ENCODE peak calls at places on chromosome 20, in nine cellular contexts. K is osteocyte; R is NCI-H446; U is NCI-H1417; V is BJ; P is stimulated activated CD8-positive, alpha-beta memory T cell treated with anti-CD3 and anti-CD28 coated beads, Interleukin-7, amount 100 ng/mL, for 48 hours; S is HFFc6; H is stimulated activated CD4-positive, alpha-beta T cell treated with anti-CD3 and anti-CD28 coated beads, Interleukin-1b, Interleukin-23, amount 100 ng/mL, for 24 hours; Z is activated CD4-positive, alpha-beta T cell treated with anti-CD3 and anti-CD28 coated beads for 24 hours. W is an unnamed sample.

GRCh38 chr20:29741894-29742698 is 1515.4 kb upstream of the DEFB115 start:
- DNase-seq in K (no peak), R (no peak), U (no peak), V (no peak), P (no peak), S (no peak), H (no peak), Z (no peak), W (no peak)

GRCh38 chr20:37526238-37526838 is 1.3 kb downstream of the BLCAP start:
- DNase-seq in K (no peak), R (no peak), U (no peak), V (no peak), P (no peak), S (peak), H (no peak), Z (no peak), W (no peak)

GRCh38 chr20:56731041-56731440 is 101.9 kb downstream of the TFAP2C start:
- DNase-seq in K (no peak), R (no peak), U (no peak), V (no peak), P (no peak), S (no peak), H (no peak), Z (no peak), W (no peak)

GRCh38 chr20:23096986-23097520 is 10.9 kb upstream of the CD93 start:
- DNase-seq in K (no peak), R (no peak), U (no peak), V (no peak), P (no peak), S (no peak), H (no peak), Z (no peak), W (no peak)

GRCh38 chr20:45330476-45330875 is 17.7 kb downstream of the SDC4 start:
- DNase-seq in K (no peak), R (no peak), U (no peak), V (no peak), P (no peak), S (no peak), H (no peak), Z (no peak), W (no peak)

GRCh38 chr20:15604406-15604805 is 968.8 kb downstream of the KIF16B start:
- DNase-seq in K (no peak), R (no peak), U (no peak), V (no peak), P (no peak), S (no peak), H (no peak), Z (no peak), W (no peak)

GRCh38 chr20:62355527-62356142 is 11.5 kb downstream of the LAMA5 start:
- DNase-seq in K (no peak), R (peak), U (no peak), V (no peak), P (no peak), S (no peak), H (no peak), Z (no peak), W (no peak)

GRCh38 chr20:49853640-49854039 is 41.0 kb downstream of the SLC9A8 start:
- DNase-seq in K (peak), R (no peak), U (peak), V (no peak), P (no peak), S (peak), H (no peak), Z (no peak), W (no peak)

GRCh38 chr20:53369871-53370270 is 223.8 kb downstream of the ZNF217 start:
- DNase-seq in K (no peak), R (no peak), U (no peak), V (no peak), P (no peak), S (no peak), H (no peak), Z (no peak), W (no peak)

GRCh38 chr20:7984192-7984591 is 35.4 kb downstream of the TMX4 start:
- DNase-seq in K (no peak), R (no peak), U (no peak), V (no peak), P (no peak), S (no peak), H (no peak), Z (no peak), W (no peak)

GRCh38 chr20:57392512-57393271 is 1.5 kb downstream of the RBM38 start:
- DNase-seq in K (no peak), R (no peak), U (no peak), V (no peak), P (peak), S (no peak), H (peak), Z (peak), W (peak)

GRCh38 chr20:48006036-48006833 is 221.0 kb upstream of the SULF2 start:
- DNase-seq in K (no peak), R (no peak), U (no peak), V (no peak), P (no peak), S (no peak), H (no peak), Z (no peak), W (no peak)

GRCh38 chr20:44113642-44113945 is 73.4 kb downstream of the JPH2 start:
- DNase-seq in K (no peak), R (no peak), U (no peak), V (no peak), P (no peak), S (no peak), H (no peak), Z (no peak), W (no peak)

GRCh38 chr20:57223648-57224489 is 42.6 kb downstream of the BMP7 start:
- DNase-seq in K (no peak), R (no peak), U (no peak), V (no peak), P (no peak), S (peak), H (no peak), Z (no peak), W (no peak)

GRCh38 chr20:37345339-37346231 is at the start of gene SRC:
- DNase-seq in K (peak), R (peak), U (peak), V (peak), P (peak), S (peak), H (peak), Z (peak), W (no peak)

GRCh38 chr20:62408055-62408454 is 970 bp upstream of the CABLES2 start:
- DNase-seq in K (no peak), R (no peak), U (no peak), V (no peak), P (no peak), S (no peak), H (no peak), Z (no peak), W (no peak)

GRCh38 chr20:24875078-24875477 is 74.0 kb upstream of the CST7 start:
- DNase-seq in K (no peak), R (no peak), U (no peak), V (no peak), P (no peak), S (no peak), H (no peak), Z (no peak), W (no peak)

GRCh38 chr20:25856256-25856884 is 159.7 kb upstream of the ZNF337 start:
- DNase-seq in K (peak), R (no peak), U (no peak), V (no peak), P (no peak), S (no peak), H (no peak), Z (no peak), W (no peak)

GRCh38 chr20:41023549-41023948 is 5.1 kb upstream of the TOP1 start:
- DNase-seq in K (no peak), R (no peak), U (no peak), V (no peak), P (no peak), S (no peak), H (no peak), Z (no peak), W (no peak)

GRCh38 chr20:24164360-24164759 is 175.8 kb upstream of the GGTLC1 start:
- DNase-seq in K (no peak), R (no peak), U (no peak), V (no peak), P (no peak), S (no peak), H (no peak), Z (peak), W (peak)

GRCh38 chr20:56628873-56629463 is at the start of gene TFAP2C:
- DNase-seq in K (peak), R (no peak), U (peak), V (no peak), P (no peak), S (peak), H (no peak), Z (peak), W (peak)

GRCh38 chr20:43507150-43508080 is at the start of gene L3MBTL1:
- DNase-seq in K (no peak), R (no peak), U (peak), V (no peak), P (no peak), S (no peak), H (no peak), Z (no peak), W (peak)

GRCh38 chr20:23484081-23484480 is 6.8 kb upstream of the CST8 start:
- DNase-seq in K (no peak), R (no peak), U (no peak), V (no peak), P (no peak), S (no peak), H (no peak), Z (no peak), W (no peak)

W was measured in MM.1S.